ENCODE peak calls at places on chromosomes 12 and 14, in four cellular contexts. M is stomach, I is IMR-90, A is suprapubic skin. D is an unnamed sample. For H3K4me1, the result is how much of the 10 kb centered on the place peaks cover.

GRCh38 chr14:64520699-64521098 is 16.1 kb downstream of the ZBTB1 start:
- DNase-seq in M (no peak), I (no peak), A (no peak), D (no peak)

GRCh38 chr12:20011200-20011599 is 357.1 kb upstream of the PDE3A start:
- DNase-seq in M (no peak), I (no peak), A (no peak), D (no peak)

GRCh38 chr14:105487986-105488777 is 1.5 kb downstream of the CRIP1 start:
- DNase-seq in M (no peak), I (no peak), A (no peak), D (peak)

GRCh38 chr14:22168092-22168955 is 420.7 kb downstream of the DAD1 start:
- DNase-seq in M (no peak), I (peak), A (no peak), D (no peak)

GRCh38 chr14:101480022-101480746 is 81.1 kb upstream of the DIO3 start:
- DNase-seq in M (peak), I (no peak), A (peak), D (no peak)

GRCh38 chr14:57275023-57275664 is 6.4 kb downstream of the AP5M1 start:
- DNase-seq in M (no peak), I (peak), A (no peak), D (no peak)

GRCh38 chr12:96210376-96211055 is 16.3 kb downstream of the ELK3 start:
- DNase-seq in M (no peak), I (no peak), A (no peak), D (no peak)

GRCh38 chr12:106040521-106040920 is 98.2 kb downstream of the NUAK1 start:
- DNase-seq in M (no peak), I (no peak), A (no peak), D (peak)

GRCh38 chr14:37598973-37599526 is 3.6 kb downstream of the TTC6 start:
- DNase-seq in M (no peak), I (no peak), A (no peak), D (peak)

GRCh38 chr12:104218935-104219334 is 3.4 kb downstream of the TXNRD1 start:
- DNase-seq in M (no peak), I (peak), A (no peak), D (no peak)

GRCh38 chr12:6208140-6208539 is 7.9 kb downstream of the CD9 start:
- DNase-seq in M (no peak), I (no peak), A (no peak), D (no peak)

GRCh38 chr14:23829736-23830474 is 123.7 kb upstream of the DHRS4 start:
- DNase-seq in M (peak), I (peak), A (no peak), D (no peak)

GRCh38 chr14:100287202-100287997 is 18.8 kb downstream of the SLC25A29 start:
- DNase-seq in M (no peak), I (no peak), A (no peak), D (no peak)

GRCh38 chr14:30638926-30639325 is 16.8 kb downstream of the SCFD1 start:
- DNase-seq in M (no peak), I (no peak), A (no peak), D (peak)

GRCh38 chr12:121626853-121627623 is 708 bp downstream of the ORAI1 start:
- DNase-seq in M (peak), I (peak), A (peak), D (peak)

GRCh38 chr12:113445544-113446176 is 23.5 kb downstream of the SDSL start:
- DNase-seq in M (no peak), I (no peak), A (no peak), D (no peak)

GRCh38 chr12:119374615-119375014 is 40.1 kb downstream of the CCDC60 start:
- DNase-seq in M (no peak), I (no peak), A (no peak), D (no peak)

GRCh38 chr12:114799574-114800487 is 115.9 kb upstream of the TBX3 start:
- DNase-seq in M (peak), I (peak), A (no peak), D (peak)

GRCh38 chr12:128250091-128250490 is 16.9 kb upstream of the TMEM132C start:
- DNase-seq in M (no peak), I (no peak), A (no peak), D (no peak)

GRCh38 chr14:64683264-64683663 is 21.0 kb upstream of the PLEKHG3 start:
- DNase-seq in M (no peak), I (no peak), A (no peak), D (no peak)

GRCh38 chr14:21241218-21241819 is 27.9 kb downstream of the HNRNPC start:
- DNase-seq in M (no peak), I (peak), A (no peak), D (no peak)

GRCh38 chr12:6816598-6816997 is 5.0 kb upstream of the GPR162 start:
- DNase-seq in M (no peak), I (no peak), A (no peak), D (no peak)

GRCh38 chr12:68420225-68421008 is 88.3 kb upstream of the MDM1 start:
- DNase-seq in M (no peak), I (peak), A (no peak), D (no peak)

GRCh38 chr12:57479376-57480115 is at the start of gene ARHGAP9:
- DNase-seq in M (no peak), I (peak), A (no peak), D (no peak)

GRCh38 chr12:110199360-110200123 is 75.4 kb downstream of the IFT81 start:
- DNase-seq in M (no peak), I (peak), A (no peak), D (no peak)

GRCh38 chr14:65281991-65282908 is 130.3 kb upstream of the FUT8 start:
- DNase-seq in M (no peak), I (peak), A (no peak), D (no peak)

GRCh38 chr12:76738824-76739579 is 24.9 kb upstream of the ZDHHC17 start:
- DNase-seq in M (no peak), I (no peak), A (no peak), D (no peak)
- TF ChIP-seq CTCF in M (no peak), I (no peak), A (no peak), D (no peak)

GRCh38 chr14:32128703-32129102 is 51.6 kb downstream of the ARHGAP5 start:
- DNase-seq in M (no peak), I (no peak), A (no peak), D (no peak)

GRCh38 chr14:32134448-32135070 is 57.5 kb downstream of the ARHGAP5 start:
- DNase-seq in M (no peak), I (peak), A (no peak), D (no peak)

DNA sequence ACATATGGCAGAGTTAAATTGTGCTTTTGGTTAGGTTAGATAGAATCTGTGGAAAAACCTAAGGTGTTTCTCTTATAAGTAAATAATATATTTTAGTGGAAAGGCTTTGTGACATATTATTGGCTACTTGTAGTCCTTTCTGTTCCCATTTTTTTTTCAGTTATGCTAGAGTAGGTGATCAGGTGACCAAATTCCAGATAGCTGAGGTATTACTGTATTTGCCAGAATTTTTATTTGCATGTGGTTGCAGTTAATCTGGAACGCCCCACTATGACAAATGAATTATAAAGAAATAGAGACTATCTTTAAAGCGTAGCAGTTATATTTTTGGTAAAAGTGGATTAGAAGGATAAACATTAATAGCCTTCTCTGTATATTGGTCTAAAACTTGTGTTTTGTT is 52.0 kb downstream of the ARHGAP5 start:
- DNase-seq in M (no peak), I (peak), A (no peak), D (no peak)
- H3K4me1 ChIP-seq in M (under half), I (under half), A (under half), D (under half)

GRCh38 chr12:51025182-51025747 is 919 bp downstream of the SLC11A2 start:
- DNase-seq in M (no peak), I (no peak), A (no peak), D (no peak)

GRCh38 chr12:51023625-51024395 is 2.4 kb downstream of the SLC11A2 start:
- DNase-seq in M (no peak), I (peak), A (no peak), D (peak)

GRCh38 chr12:51027342-51027835 is 1.2 kb upstream of the SLC11A2 start:
- DNase-seq in M (no peak), I (no peak), A (no peak), D (no peak)

GRCh38 chr12:51028126-51028810 is 2.1 kb upstream of the SLC11A2 start:
- DNase-seq in M (no peak), I (peak), A (no peak), D (peak)

DNA sequence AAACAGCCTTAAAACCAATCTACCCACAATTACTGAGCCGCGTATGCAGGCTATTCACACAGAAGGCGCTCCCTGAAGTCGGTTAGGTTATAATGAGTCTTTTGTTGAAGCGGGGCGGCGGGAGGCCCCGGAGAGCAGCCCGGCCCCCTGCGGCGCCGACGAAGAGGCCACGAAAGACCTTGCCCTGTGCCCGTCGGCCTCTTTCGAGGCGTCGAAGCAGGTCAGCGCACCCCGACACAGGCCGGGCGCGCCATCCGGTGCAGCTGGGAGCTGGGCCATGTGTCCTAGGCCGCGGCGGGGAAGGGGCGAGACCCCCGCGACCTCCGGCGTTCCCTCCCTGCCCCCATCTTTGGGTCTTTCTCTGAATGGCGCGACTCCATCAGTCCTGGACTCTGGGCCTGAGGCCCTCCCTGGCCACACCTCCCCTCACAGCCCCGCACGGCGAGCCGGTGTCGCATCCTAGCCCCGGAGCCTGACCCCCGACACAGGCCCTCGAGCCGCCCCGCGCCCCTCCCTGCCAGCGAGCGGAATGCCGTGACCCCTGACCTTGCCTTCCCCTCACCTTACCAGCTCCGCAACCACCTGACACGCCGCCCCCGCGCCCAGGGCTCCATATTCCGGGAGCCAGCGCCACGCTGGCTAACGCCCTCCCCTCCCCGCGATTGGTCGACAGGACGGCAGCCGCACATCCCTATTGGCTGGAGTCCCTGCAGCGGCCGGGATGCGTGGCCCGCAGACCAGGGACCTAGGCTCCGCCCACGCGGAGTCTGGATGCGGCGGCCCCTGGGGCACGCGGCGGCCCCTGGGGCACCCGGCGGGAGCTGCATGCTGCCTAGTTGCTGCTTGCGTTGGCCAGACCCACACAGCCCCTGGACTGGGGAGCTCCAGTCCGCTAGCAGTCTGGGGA is at the start of gene SLC11A2:
- DNase-seq in M (peak), I (peak), A (peak), D (peak)
- TF ChIP-seq POLR2A in M (no peak), I (peak), A (peak), D (peak)

GRCh38 chr14:104333903-104334811 is 195.8 kb downstream of the KIF26A start:
- DNase-seq in M (peak), I (no peak), A (peak), D (peak)

GRCh38 chr14:104329793-104330192 is 191.4 kb downstream of the KIF26A start:
- DNase-seq in M (no peak), I (no peak), A (no peak), D (no peak)

GRCh38 chr14:104334812-104335161 is 196.4 kb downstream of the KIF26A start:
- DNase-seq in M (peak), I (no peak), A (peak), D (no peak)

GRCh38 chr14:104332634-104333270 is 194.4 kb downstream of the KIF26A start:
- DNase-seq in M (peak), I (no peak), A (peak), D (peak)

GRCh38 chr14:104331871-104332605 is 193.7 kb downstream of the KIF26A start:
- DNase-seq in M (peak), I (no peak), A (no peak), D (no peak)
- TF ChIP-seq CTCF in M (no peak), I (no peak), A (no peak), D (no peak)

GRCh38 chr14:93045965-93046695 is 69.6 kb downstream of the ITPK1 start:
- DNase-seq in M (no peak), I (peak), A (no peak), D (no peak)
- H3K4me1 ChIP-seq in M (half or more), I (under half), A (under half), D (half or more)

GRCh38 chr14:103879570-103880333 is 32.4 kb upstream of the PPP1R13B start:
- DNase-seq in M (peak), I (no peak), A (no peak), D (peak)
- TF ChIP-seq POLR2A in M (no peak), I (no peak), A (no peak), D (no peak)

GRCh38 chr14:85037411-85037810 is 492.5 kb upstream of the FLRT2 start:
- DNase-seq in M (no peak), I (no peak), A (no peak), D (no peak)
- TF ChIP-seq CTCF in M (no peak), I (no peak), A (no peak), D (no peak)

GRCh38 chr12:52224154-52224553 is 8.9 kb upstream of the KRT7 start:
- DNase-seq in M (no peak), I (peak), A (no peak), D (no peak)

GRCh38 chr12:52222692-52223091 is 10.4 kb upstream of the KRT7 start:
- DNase-seq in M (no peak), I (no peak), A (no peak), D (no peak)

GRCh38 chr12:52220456-52220855 is 12.6 kb upstream of the KRT7 start:
- DNase-seq in M (no peak), I (no peak), A (no peak), D (no peak)

GRCh38 chr12:52223411-52224039 is 9.5 kb upstream of the KRT7 start:
- DNase-seq in M (no peak), I (peak), A (no peak), D (no peak)

DNA sequence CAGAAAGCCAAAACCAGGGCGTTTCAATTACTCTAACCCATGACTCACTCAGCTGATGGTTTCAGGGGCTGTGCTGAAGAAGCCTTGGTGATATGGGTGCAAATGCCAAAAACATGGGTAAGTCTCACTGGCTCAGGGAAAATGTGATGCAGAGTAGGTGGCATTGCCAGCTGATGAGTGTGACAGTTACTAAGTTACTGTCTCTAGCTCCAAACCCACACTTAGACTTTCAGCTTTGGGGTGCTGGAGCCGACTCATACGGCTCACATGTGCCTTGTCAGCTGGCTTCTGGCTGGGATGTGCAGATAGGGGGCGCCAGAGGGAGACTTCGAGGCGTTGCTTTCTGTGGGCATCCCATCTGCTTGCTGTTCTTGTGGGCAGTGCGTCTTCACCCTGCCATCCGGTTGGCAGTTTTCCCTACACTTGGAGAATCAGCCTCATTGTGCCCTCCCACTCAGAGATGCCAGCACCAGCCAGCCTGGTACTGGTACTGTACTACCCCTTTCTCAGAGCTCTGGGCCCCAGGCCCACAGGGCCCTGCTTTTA is 11.1 kb upstream of the KRT7 start:
- DNase-seq in M (peak), I (peak), A (no peak), D (no peak)
- H3K4me1 ChIP-seq in M (under half), I (under half), A (under half), D (under half)